ENCODE peak calls at places on chromosomes 7 and 10, in four cellular contexts. One of them, this sample, is unnamed. For H3K4me1, the result is how much of the 10 kb centered on the place peaks cover.

GRCh38 chr10:29446327-29446726 is 157.5 kb downstream of the LYZL1 start:
- DNase-seq in astrocyte: no peak
- DNase-seq in mammary epithelial cell: no peak
- DNase-seq in ovary: no peak
- DNase-seq in this sample: no peak

GRCh38 chr7:11474902-11475585 is 357.0 kb downstream of the THSD7A start:
- DNase-seq in astrocyte: no peak
- DNase-seq in mammary epithelial cell: no peak
- DNase-seq in ovary: no peak
- DNase-seq in this sample: no peak

GRCh38 chr7:31408120-31408729 is 67.7 kb upstream of the NEUROD6 start:
- DNase-seq in astrocyte: peak
- DNase-seq in mammary epithelial cell: peak
- DNase-seq in ovary: no peak
- DNase-seq in this sample: no peak

GRCh38 chr7:41420421-41420820 is 282.5 kb downstream of the INHBA start:
- DNase-seq in astrocyte: peak
- DNase-seq in mammary epithelial cell: no peak
- DNase-seq in ovary: no peak
- DNase-seq in this sample: no peak

GRCh38 chr7:15839415-15840100 is 153.1 kb upstream of the MEOX2 start:
- DNase-seq in astrocyte: no peak
- DNase-seq in mammary epithelial cell: no peak
- DNase-seq in ovary: peak
- DNase-seq in this sample: no peak

GRCh38 chr10:5484205-5484604 is 15.2 kb downstream of the CALML5 start:
- DNase-seq in astrocyte: no peak
- DNase-seq in mammary epithelial cell: peak
- DNase-seq in ovary: no peak
- DNase-seq in this sample: no peak

GRCh38 chr7:618539-619355 is 99.1 kb upstream of the PDGFA start:
- DNase-seq in astrocyte: no peak
- DNase-seq in mammary epithelial cell: no peak
- DNase-seq in ovary: no peak
- DNase-seq in this sample: peak

GRCh38 chr10:79390057-79390456 is 42.8 kb downstream of the PPIF start:
- DNase-seq in astrocyte: no peak
- DNase-seq in mammary epithelial cell: no peak
- DNase-seq in ovary: no peak
- DNase-seq in this sample: no peak

GRCh38 chr7:128265906-128266300 is 24.8 kb downstream of the LEP start:
- DNase-seq in astrocyte: no peak
- DNase-seq in mammary epithelial cell: no peak
- DNase-seq in ovary: no peak
- DNase-seq in this sample: no peak

GRCh38 chr7:128265156-128265905 is 24.3 kb downstream of the LEP start:
- DNase-seq in astrocyte: no peak
- DNase-seq in mammary epithelial cell: no peak
- DNase-seq in ovary: no peak
- DNase-seq in this sample: no peak

GRCh38 chr7:128266529-128266890 is 25.4 kb downstream of the LEP start:
- DNase-seq in astrocyte: no peak
- DNase-seq in mammary epithelial cell: no peak
- DNase-seq in ovary: no peak
- DNase-seq in this sample: no peak

GRCh38 chr7:128268233-128268632 is 27.2 kb downstream of the LEP start:
- DNase-seq in astrocyte: no peak
- DNase-seq in mammary epithelial cell: no peak
- DNase-seq in ovary: no peak
- DNase-seq in this sample: no peak

DNA sequence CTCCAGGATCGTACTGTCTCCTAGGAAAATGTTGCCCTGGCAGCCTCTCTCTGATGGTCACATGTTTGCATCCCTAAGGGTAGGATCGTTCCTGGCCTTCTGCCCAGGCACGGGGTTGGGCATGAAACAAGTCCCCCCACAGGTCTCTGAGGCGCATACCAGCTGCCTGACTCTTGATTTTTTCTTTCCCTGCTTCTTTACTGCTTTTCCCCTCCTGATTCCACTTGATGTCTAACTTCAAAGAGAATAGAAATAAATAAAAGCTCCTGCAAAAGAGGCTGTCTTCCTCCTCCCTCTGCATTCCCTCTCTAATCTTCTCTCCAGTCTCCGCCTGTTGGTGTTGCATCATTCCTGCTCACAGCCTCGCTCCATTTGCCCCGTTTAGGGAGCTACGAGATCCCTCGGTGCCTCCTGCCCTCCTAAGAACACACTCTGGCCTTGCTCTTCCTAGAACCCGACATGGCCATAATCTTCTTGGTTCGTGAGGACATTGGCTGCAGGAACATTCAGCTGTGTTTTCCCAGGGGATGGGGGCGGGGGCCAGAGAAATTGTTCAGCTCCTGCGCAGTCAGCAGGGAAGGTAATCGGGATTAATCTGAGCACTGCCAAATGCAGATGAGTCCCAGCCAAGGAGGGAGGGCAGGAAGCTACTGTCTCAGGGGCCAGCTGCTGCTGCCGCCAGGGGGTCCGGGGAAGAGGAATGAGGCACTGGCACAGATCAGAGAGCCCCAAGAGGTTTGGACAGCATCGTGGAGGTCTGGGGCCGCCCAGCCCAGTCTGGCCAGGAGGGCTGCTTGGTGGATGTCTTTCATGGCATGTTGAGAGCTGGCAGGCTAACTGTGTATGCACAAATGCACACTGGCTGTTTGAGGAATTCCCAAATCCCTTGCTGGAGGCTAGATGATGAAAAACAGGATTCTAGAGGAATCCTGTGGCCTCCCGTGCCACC is 26.1 kb downstream of the LEP start:
- DNase-seq in astrocyte: peak
- DNase-seq in mammary epithelial cell: peak
- DNase-seq in ovary: peak
- DNase-seq in this sample: no peak
- H3K4me1 ChIP-seq in astrocyte: under half
- H3K4me1 ChIP-seq in mammary epithelial cell: under half
- H3K4me1 ChIP-seq in ovary: under half
- H3K4me1 ChIP-seq in this sample: under half

GRCh38 chr7:84027678-84028077 is 166.9 kb downstream of the SEMA3A start:
- DNase-seq in astrocyte: no peak
- DNase-seq in mammary epithelial cell: no peak
- DNase-seq in ovary: no peak
- DNase-seq in this sample: no peak
- H3K4me1 ChIP-seq in astrocyte: under half
- H3K4me1 ChIP-seq in mammary epithelial cell: under half
- H3K4me1 ChIP-seq in ovary: under half
- H3K4me1 ChIP-seq in this sample: under half

GRCh38 chr7:130914589-130915294 is 180.7 kb upstream of the KLF14 start:
- DNase-seq in astrocyte: no peak
- DNase-seq in mammary epithelial cell: no peak
- DNase-seq in ovary: no peak
- DNase-seq in this sample: peak
- H3K4me1 ChIP-seq in astrocyte: half or more
- H3K4me1 ChIP-seq in mammary epithelial cell: half or more
- H3K4me1 ChIP-seq in ovary: under half
- H3K4me1 ChIP-seq in this sample: half or more

DNA sequence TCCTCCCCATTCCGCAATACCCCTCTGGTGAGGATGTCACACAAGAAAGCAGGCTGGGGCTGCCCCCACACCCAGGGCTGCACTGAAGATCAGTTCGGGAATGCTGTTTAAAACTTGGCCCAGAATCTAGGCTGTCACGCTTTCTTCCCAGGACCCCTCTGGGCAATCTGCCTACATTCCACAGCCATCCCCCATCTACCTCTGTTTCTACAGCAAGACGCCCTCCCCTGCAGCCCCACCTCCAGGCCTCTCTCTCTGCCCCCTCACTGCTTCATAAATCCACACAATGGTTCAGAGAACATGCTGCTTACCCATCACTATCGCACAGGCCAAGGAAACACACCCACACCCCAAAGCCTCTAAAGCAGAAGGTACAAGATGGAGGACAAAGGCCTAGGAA is 36.0 kb downstream of the XPNPEP1 start:
- DNase-seq in astrocyte: peak
- DNase-seq in mammary epithelial cell: no peak
- DNase-seq in ovary: no peak
- DNase-seq in this sample: no peak
- H3K4me1 ChIP-seq in astrocyte: under half
- H3K4me1 ChIP-seq in mammary epithelial cell: under half
- H3K4me1 ChIP-seq in ovary: under half
- H3K4me1 ChIP-seq in this sample: under half

GRCh38 chr10:125020386-125020785 is 78.5 kb downstream of the ZRANB1 start:
- DNase-seq in astrocyte: no peak
- DNase-seq in mammary epithelial cell: no peak
- DNase-seq in ovary: peak
- DNase-seq in this sample: no peak

GRCh38 chr10:125023269-125023668 is 81.3 kb downstream of the ZRANB1 start:
- DNase-seq in astrocyte: no peak
- DNase-seq in mammary epithelial cell: no peak
- DNase-seq in ovary: peak
- DNase-seq in this sample: no peak

GRCh38 chr10:125020871-125021270 is 78.9 kb downstream of the ZRANB1 start:
- DNase-seq in astrocyte: no peak
- DNase-seq in mammary epithelial cell: no peak
- DNase-seq in ovary: peak
- DNase-seq in this sample: no peak

GRCh38 chr10:125022671-125023070 is 80.7 kb downstream of the ZRANB1 start:
- DNase-seq in astrocyte: no peak
- DNase-seq in mammary epithelial cell: no peak
- DNase-seq in ovary: peak
- DNase-seq in this sample: no peak

GRCh38 chr10:125021686-125022374 is 79.9 kb downstream of the ZRANB1 start:
- DNase-seq in astrocyte: no peak
- DNase-seq in mammary epithelial cell: no peak
- DNase-seq in ovary: peak
- DNase-seq in this sample: no peak
- H3K4me1 ChIP-seq in astrocyte: under half
- H3K4me1 ChIP-seq in mammary epithelial cell: under half
- H3K4me1 ChIP-seq in ovary: under half
- H3K4me1 ChIP-seq in this sample: under half

DNA sequence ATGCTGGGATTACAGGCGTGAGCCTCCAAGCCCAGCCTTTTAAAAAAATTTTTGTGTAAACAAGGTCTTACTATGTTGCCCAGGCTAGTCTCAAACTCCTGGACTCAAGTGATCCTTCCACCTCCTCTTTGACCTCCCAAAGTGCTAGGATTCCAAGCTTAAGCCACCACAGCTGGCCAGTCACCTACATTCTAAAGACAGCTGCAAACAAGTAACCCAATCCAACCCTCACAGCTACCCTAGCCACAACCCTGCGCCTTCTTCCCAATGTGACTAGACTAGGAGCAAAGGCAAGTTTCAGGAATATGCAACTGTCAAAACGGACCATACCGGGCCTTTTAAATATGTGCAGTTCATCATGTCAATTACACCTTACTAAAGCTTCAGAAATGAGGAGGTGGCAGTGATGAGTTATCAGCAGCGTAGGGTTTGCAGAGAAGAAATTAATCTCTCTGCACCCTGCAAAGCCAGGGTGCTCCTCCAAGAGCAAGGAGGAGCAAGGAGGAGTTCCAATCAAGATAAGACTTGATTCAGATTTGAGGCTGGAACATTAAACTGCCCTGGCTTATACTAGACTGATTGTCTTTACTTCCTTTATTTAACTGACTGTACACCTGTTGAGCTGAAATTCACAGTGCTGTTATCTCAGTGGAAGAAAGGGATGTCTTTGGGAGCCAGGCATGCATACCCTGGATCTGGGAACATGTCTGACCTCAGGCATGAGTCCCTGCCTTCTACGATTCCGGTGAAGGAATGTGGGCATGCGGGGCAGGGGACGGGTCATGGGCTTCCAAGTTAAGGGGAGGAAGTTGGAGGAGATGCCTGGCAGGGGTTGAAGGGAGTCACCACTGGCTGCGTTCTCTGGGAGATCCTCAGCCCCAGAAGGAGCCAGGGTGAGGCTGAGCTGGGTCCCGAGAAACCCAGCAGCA is 15.5 kb upstream of the TMEM120A start:
- DNase-seq in astrocyte: no peak
- DNase-seq in mammary epithelial cell: no peak
- DNase-seq in ovary: no peak
- DNase-seq in this sample: no peak
- H3K4me1 ChIP-seq in astrocyte: under half
- H3K4me1 ChIP-seq in mammary epithelial cell: under half
- H3K4me1 ChIP-seq in ovary: under half
- H3K4me1 ChIP-seq in this sample: under half

GRCh38 chr10:59900044-59900727 is 6.2 kb downstream of the CCDC6 start:
- DNase-seq in astrocyte: no peak
- DNase-seq in mammary epithelial cell: no peak
- DNase-seq in ovary: no peak
- DNase-seq in this sample: no peak
- H3K4me1 ChIP-seq in astrocyte: under half
- H3K4me1 ChIP-seq in mammary epithelial cell: half or more
- H3K4me1 ChIP-seq in ovary: under half
- H3K4me1 ChIP-seq in this sample: under half

GRCh38 chr10:44978213-44978569 is 418 bp downstream of the DEPP1 start:
- DNase-seq in astrocyte: no peak
- DNase-seq in mammary epithelial cell: no peak
- DNase-seq in ovary: no peak
- DNase-seq in this sample: no peak

GRCh38 chr10:44979281-44980181 is 922 bp upstream of the DEPP1 start:
- DNase-seq in astrocyte: no peak
- DNase-seq in mammary epithelial cell: peak
- DNase-seq in ovary: peak
- DNase-seq in this sample: no peak

GRCh38 chr10:44980309-44981171 is 1.9 kb upstream of the DEPP1 start:
- DNase-seq in astrocyte: no peak
- DNase-seq in mammary epithelial cell: peak
- DNase-seq in ovary: peak
- DNase-seq in this sample: no peak

GRCh38 chr10:44977287-44978212 is 1.1 kb downstream of the DEPP1 start:
- DNase-seq in astrocyte: no peak
- DNase-seq in mammary epithelial cell: no peak
- DNase-seq in ovary: peak
- DNase-seq in this sample: no peak

DNA sequence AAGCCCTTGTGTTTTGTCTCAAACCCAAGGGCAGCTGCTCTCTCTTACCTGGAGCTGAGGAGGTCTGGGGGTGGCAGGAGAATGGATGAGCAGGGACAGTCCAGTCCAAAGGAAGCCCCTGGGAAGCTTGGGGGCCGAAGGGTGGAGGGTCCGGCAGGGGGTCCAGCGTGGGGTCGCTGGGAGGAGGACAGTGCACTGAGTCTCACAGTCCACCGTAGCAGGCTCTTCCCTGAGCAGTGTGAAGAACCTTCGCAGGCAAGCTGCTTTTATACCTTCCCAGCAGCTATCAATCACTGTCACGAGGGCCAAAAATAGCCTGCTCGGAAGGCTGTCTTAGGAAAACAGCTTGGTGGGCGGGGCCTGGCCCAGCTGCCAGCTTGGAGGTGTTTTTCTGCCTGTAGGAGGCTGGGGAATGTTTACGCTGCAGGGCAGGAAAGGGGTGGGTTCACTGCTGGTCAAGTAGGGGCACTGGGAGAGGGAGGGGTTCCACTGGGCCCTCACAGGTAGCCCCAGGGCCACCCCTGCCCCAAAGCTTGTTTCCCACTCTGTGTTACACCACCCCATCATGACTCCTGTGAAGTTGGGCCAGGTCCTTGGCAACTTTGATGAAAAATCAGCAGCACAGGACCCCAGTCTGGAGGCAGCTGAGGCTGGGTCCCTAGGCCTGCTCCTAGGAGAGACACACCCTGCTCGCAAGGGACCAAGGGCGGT is at the start of gene DEPP1:
- DNase-seq in astrocyte: peak
- DNase-seq in mammary epithelial cell: peak
- DNase-seq in ovary: peak
- DNase-seq in this sample: no peak
- H3K4me1 ChIP-seq in astrocyte: half or more
- H3K4me1 ChIP-seq in mammary epithelial cell: half or more
- H3K4me1 ChIP-seq in ovary: under half
- H3K4me1 ChIP-seq in this sample: under half

This sample was measured in CD4-positive, alpha-beta memory T cell.